ENCODE peak calls at places on chromosomes 11 and 22, in four cellular contexts. O, T, S and I are unnamed samples.

GRCh38 chr22:36424901-36425579 is 37.3 kb upstream of the MYH9 start:
- DNase-seq in O (no peak), T (no peak), S (no peak), I (no peak)

GRCh38 chr11:14980854-14981253 is 8.7 kb upstream of the CALCA start:
- DNase-seq in O (no peak), T (no peak), S (no peak), I (no peak)

GRCh38 chr11:47057374-47057773 is 119.3 kb downstream of the ARFGAP2 start:
- DNase-seq in O (no peak), T (no peak), S (no peak), I (no peak)

GRCh38 chr11:113557926-113558325 is 82.7 kb upstream of the DRD2 start:
- DNase-seq in O (no peak), T (no peak), S (no peak), I (no peak)

GRCh38 chr11:86669424-86669823 is 3.0 kb downstream of the ME3 start:
- DNase-seq in O (no peak), T (no peak), S (no peak), I (no peak)

GRCh38 chr11:78189851-78190250 is 1.1 kb downstream of the USP35 start:
- DNase-seq in O (no peak), T (no peak), S (no peak), I (no peak)

GRCh38 chr11:46435679-46436078 is 44.1 kb upstream of the CHRM4 start:
- DNase-seq in O (no peak), T (no peak), S (no peak), I (no peak)

GRCh38 chr11:41437006-41437405 is 22.4 kb downstream of the LRRC4C start:
- DNase-seq in O (no peak), T (no peak), S (no peak), I (no peak)

GRCh38 chr11:127986073-127986472 is 601.3 kb downstream of the ETS1 start:
- DNase-seq in O (no peak), T (no peak), S (no peak), I (no peak)

GRCh38 chr11:34570584-34570983 is 50.3 kb upstream of the EHF start:
- DNase-seq in O (no peak), T (no peak), S (no peak), I (no peak)

GRCh38 chr22:41092023-41092817 is at the start of gene EP300:
- DNase-seq in O (peak), T (peak), S (peak), I (no peak)

GRCh38 chr11:71248251-71248570 is 4.2 kb downstream of the SHANK2 start:
- DNase-seq in O (no peak), T (no peak), S (no peak), I (no peak)

GRCh38 chr11:37411289-37411688 is 813.3 kb upstream of the RAG2 start:
- DNase-seq in O (no peak), T (no peak), S (no peak), I (no peak)

GRCh38 chr11:12090061-12090572 is 20.3 kb upstream of the MICAL2 start:
- DNase-seq in O (no peak), T (peak), S (no peak), I (no peak)

GRCh38 chr11:77454867-77455655 is 18.8 kb downstream of the PAK1 start:
- DNase-seq in O (no peak), T (no peak), S (no peak), I (no peak)

GRCh38 chr11:96187779-96188624 is 155.0 kb downstream of the MAML2 start:
- DNase-seq in O (peak), T (no peak), S (no peak), I (no peak)

GRCh38 chr22:39176673-39177455 is 24.4 kb upstream of the CBX7 start:
- DNase-seq in O (no peak), T (no peak), S (no peak), I (no peak)

GRCh38 chr11:12599408-12600143 is 74.6 kb upstream of the TEAD1 start:
- DNase-seq in O (no peak), T (peak), S (no peak), I (no peak)

GRCh38 chr22:36239150-36239400 is 252 bp downstream of the APOL2 start:
- DNase-seq in O (no peak), T (no peak), S (no peak), I (no peak)

GRCh38 chr11:34346551-34346950 is 11.3 kb downstream of the ABTB2 start:
- DNase-seq in O (no peak), T (no peak), S (no peak), I (no peak)

GRCh38 chr11:3128356-3129180 is 36.5 kb downstream of the OSBPL5 start:
- DNase-seq in O (no peak), T (no peak), S (peak), I (no peak)

GRCh38 chr11:74731301-74732094 is at the start of gene CHRDL2:
- DNase-seq in O (no peak), T (no peak), S (no peak), I (no peak)